ENCODE peak calls at places on chromosome 7, in four cellular contexts. R, B, X and J are unnamed samples.

GRCh38 chr7:45574521-45575500 is 643 bp downstream of the ADCY1 start:
- DNase-seq in X (no peak), R (peak), B (peak), J (peak)

GRCh38 chr7:71633571-71634008 is 501.6 kb downstream of the GALNT17 start:
- DNase-seq in R (no peak), B (peak), X (no peak), J (no peak)

GRCh38 chr7:156903232-156903909 is 10.4 kb upstream of the LMBR1 start:
- DNase-seq in R (no peak), X (no peak), B (peak), J (no peak)

GRCh38 chr7:149707448-149707886 is 65.9 kb downstream of the ZNF467 start:
- DNase-seq in X (no peak), R (peak), B (peak), J (no peak)

GRCh38 chr7:86867163-86867762 is 192.2 kb downstream of the ELAPOR2 start:
- DNase-seq in B (no peak), X (no peak), R (no peak), J (no peak)

GRCh38 chr7:24965831-24966708 is 13.9 kb downstream of the OSBPL3 start:
- DNase-seq in B (no peak), X (peak), R (peak), J (no peak)

GRCh38 chr7:1672851-1673486 is 2.9 kb downstream of the ELFN1 start:
- DNase-seq in B (no peak), X (no peak), R (no peak), J (no peak)

GRCh38 chr7:98238076-98238475 is 14.0 kb downstream of the TECPR1 start:
- DNase-seq in R (no peak), X (no peak), B (no peak), J (no peak)

GRCh38 chr7:11931306-11931705 is 99.3 kb upstream of the THSD7A start:
- DNase-seq in X (no peak), B (no peak), R (no peak), J (no peak)

GRCh38 chr7:17608114-17608833 is 309.8 kb downstream of the AHR start:
- DNase-seq in B (no peak), X (no peak), R (no peak), J (no peak)

GRCh38 chr7:47197508-47197907 is 384.4 kb downstream of the TNS3 start:
- DNase-seq in R (no peak), X (no peak), B (no peak), J (no peak)

GRCh38 chr7:79319369-79319768 is 134.1 kb downstream of the MAGI2 start:
- DNase-seq in B (no peak), X (no peak), R (no peak), J (no peak)

GRCh38 chr7:17534348-17534747 is 235.9 kb downstream of the AHR start:
- DNase-seq in X (no peak), B (no peak), R (no peak), J (no peak)

GRCh38 chr7:129612112-129613015 is 844 bp downstream of the NRF1 start:
- DNase-seq in R (peak), X (no peak), B (no peak), J (peak)

GRCh38 chr7:17773289-17773626 is 167.0 kb downstream of the SNX13 start:
- DNase-seq in R (no peak), X (no peak), B (peak), J (no peak)

GRCh38 chr7:26410156-26410555 is 118.5 kb downstream of the SNX10 start:
- DNase-seq in B (no peak), X (no peak), R (no peak), J (no peak)

GRCh38 chr7:139152149-139152548 is 42.6 kb upstream of the ZC3HAV1 start:
- DNase-seq in R (no peak), X (no peak), B (no peak), J (no peak)

GRCh38 chr7:121634356-121634755 is 238.2 kb upstream of the FAM3C start:
- DNase-seq in R (no peak), B (no peak), X (no peak), J (no peak)

GRCh38 chr7:153942036-153942435 is 110.2 kb upstream of the DPP6 start:
- DNase-seq in X (no peak), R (no peak), B (no peak), J (no peak)

GRCh38 chr7:1928555-1929348 is 258.7 kb downstream of the ELFN1 start:
- DNase-seq in R (no peak), B (no peak), X (no peak), J (no peak)

GRCh38 chr7:92674379-92674778 is 84.2 kb upstream of the FAM133B start:
- DNase-seq in X (no peak), R (no peak), B (no peak), J (no peak)

GRCh38 chr7:27145884-27146401 is 1.6 kb downstream of the HOXA6 start:
- DNase-seq in B (no peak), R (no peak), X (no peak), J (no peak)

GRCh38 chr7:96269246-96269994 is 52.5 kb downstream of the SLC25A13 start:
- DNase-seq in R (no peak), X (no peak), B (no peak), J (no peak)

GRCh38 chr7:159030490-159031134 is 114.1 kb downstream of the VIPR2 start:
- DNase-seq in X (no peak), B (peak), R (peak), J (peak)

GRCh38 chr7:73358590-73359275 is 30.8 kb downstream of the FKBP6 start:
- DNase-seq in X (no peak), R (no peak), B (no peak), J (no peak)

GRCh38 chr7:31408120-31408729 is 67.7 kb upstream of the NEUROD6 start:
- DNase-seq in B (no peak), X (no peak), R (peak), J (no peak)

GRCh38 chr7:100118388-100119074 is 627 bp downstream of the TAF6 start:
- DNase-seq in X (no peak), B (no peak), R (no peak), J (no peak)

GRCh38 chr7:111744501-111745155 is 182.3 kb upstream of the IMMP2L start:
- DNase-seq in X (no peak), B (no peak), R (no peak), J (no peak)

GRCh38 chr7:117212969-117213877 is 109.6 kb downstream of the WNT2 start:
- DNase-seq in B (peak), R (peak), X (peak), J (peak)

GRCh38 chr7:91034459-91035368 is 229.5 kb upstream of the FZD1 start:
- DNase-seq in X (no peak), R (peak), B (peak), J (peak)

GRCh38 chr7:4212376-4212775 is 469.7 kb upstream of the FOXK1 start:
- DNase-seq in X (no peak), R (no peak), B (no peak), J (no peak)

GRCh38 chr7:21304836-21305235 is 123.0 kb upstream of the SP4 start:
- DNase-seq in R (no peak), X (no peak), B (no peak), J (no peak)

GRCh38 chr7:30458311-30458710 is 20.3 kb downstream of the NOD1 start:
- DNase-seq in X (no peak), B (no peak), R (no peak), J (no peak)

GRCh38 chr7:27600247-27600646 is 62.4 kb downstream of the HIBADH start:
- DNase-seq in X (no peak), R (no peak), B (peak), J (no peak)

GRCh38 chr7:151251926-151252835 is 3.7 kb upstream of the SMARCD3 start:
- DNase-seq in X (no peak), R (peak), B (no peak), J (peak)
- TF ChIP-seq ETV6 in X (no peak), R (no peak), B (no peak), J (no peak)

DNA sequence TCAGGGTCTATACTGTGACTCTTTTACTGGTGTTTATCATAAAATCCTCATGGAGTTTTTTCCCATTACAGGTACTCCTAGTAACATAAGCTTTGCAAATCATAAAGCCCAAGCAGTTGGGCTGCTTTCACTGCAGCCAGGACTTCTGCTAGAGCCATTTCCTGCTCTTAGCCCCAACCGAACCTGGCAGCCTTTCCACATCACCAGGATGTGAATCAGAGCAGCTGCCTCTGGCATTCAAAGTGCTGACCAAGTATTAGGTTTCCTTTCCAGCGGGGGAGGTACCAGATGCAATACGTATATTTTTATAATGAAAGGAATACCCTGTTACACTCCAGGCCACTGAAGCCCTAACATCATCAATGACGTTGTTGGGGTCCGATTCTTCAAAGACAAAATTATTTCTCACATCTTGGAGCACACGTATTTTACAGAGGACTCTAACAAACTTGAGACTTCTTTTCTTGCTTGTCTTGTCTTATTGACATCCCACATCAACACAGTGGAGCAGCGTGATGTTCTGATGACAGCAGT is 3.6 kb upstream of the HTR5A start:
- DNase-seq in X (no peak), R (no peak), B (no peak), J (no peak)
- TF ChIP-seq ETV6 in X (no peak), R (no peak), B (no peak), J (no peak)

DNA sequence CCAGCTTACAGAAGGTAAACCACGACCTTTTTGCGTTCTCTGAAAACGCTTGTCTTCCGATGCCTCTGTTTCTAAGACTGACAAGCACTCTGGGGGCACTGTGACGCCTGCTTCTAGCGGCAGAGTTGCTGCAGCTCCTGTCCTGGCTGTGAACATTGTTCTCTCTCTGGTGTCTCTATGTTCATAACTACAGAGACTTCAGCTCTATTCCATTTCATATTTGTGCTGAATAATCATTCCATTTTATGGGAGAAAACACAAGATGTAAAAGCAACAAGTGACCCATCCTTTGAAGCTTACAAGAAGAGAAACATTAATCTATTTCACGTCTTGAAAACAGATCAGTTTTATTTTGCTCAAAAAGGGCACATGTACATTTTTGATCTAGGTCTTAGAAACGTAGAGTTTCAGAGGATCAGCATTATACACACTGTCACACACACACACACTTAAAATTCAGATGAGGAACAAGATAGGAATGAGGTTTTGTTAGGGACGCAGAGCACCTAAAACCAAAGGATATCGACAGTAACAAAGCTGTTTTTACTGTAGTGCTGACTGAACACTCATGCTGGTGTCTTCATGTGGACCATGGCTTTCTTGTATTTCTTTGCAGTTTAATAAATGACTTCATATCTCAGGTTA is 3.0 kb downstream of the IKZF1 start:
- DNase-seq in B (no peak), R (peak), X (no peak), J (no peak)
- TF ChIP-seq ETV6 in B (no peak), R (no peak), X (no peak), J (no peak)

GRCh38 chr7:104328970-104329825 is 795 bp downstream of the LHFPL3 start:
- DNase-seq in B (no peak), R (no peak), X (no peak), J (peak)

GRCh38 chr7:104327963-104328307 is 468 bp upstream of the LHFPL3 start:
- DNase-seq in R (no peak), B (no peak), X (no peak), J (peak)

GRCh38 chr7:104328308-104328969 is at the start of gene LHFPL3:
- DNase-seq in X (no peak), B (no peak), R (no peak), J (peak)

GRCh38 chr7:104327534-104327933 is 869 bp upstream of the LHFPL3 start:
- DNase-seq in B (no peak), R (no peak), X (no peak), J (no peak)
- TF ChIP-seq ETV6 in B (no peak), R (no peak), X (no peak), J (no peak)

GRCh38 chr7:94972296-94972695 is 64.9 kb downstream of the PPP1R9A start:
- DNase-seq in B (peak), R (no peak), X (no peak), J (no peak)
- TF ChIP-seq ETV6 in B (no peak), R (no peak), X (no peak), J (no peak)

GRCh38 chr7:81162771-81163525 is 244.1 kb upstream of the SEMA3C start:
- DNase-seq in R (peak), X (no peak), B (no peak), J (no peak)
- TF ChIP-seq ETV6 in R (no peak), X (no peak), B (no peak), J (no peak)